ENCODE peak calls at places on chromosomes 5 and 9, in ten cellular contexts. One of them, this sample, is unnamed.

GRCh38 chr5:143143973-143144372 is 259.5 kb downstream of the NR3C1 start:
- DNase-seq in transverse colon: no peak
- DNase-seq in HepG2: no peak
- DNase-seq in H1: no peak
- DNase-seq in upper lobe of left lung: no peak
- DNase-seq in A549: no peak
- DNase-seq in stomach: no peak
- DNase-seq in ovary: no peak
- DNase-seq in suprapubic skin: no peak
- DNase-seq in sigmoid colon: no peak
- DNase-seq in this sample: no peak

GRCh38 chr5:134538296-134538695 is 12.8 kb downstream of the JADE2 start:
- DNase-seq in suprapubic skin: no peak
- DNase-seq in sigmoid colon: no peak
- DNase-seq in H1: no peak
- DNase-seq in A549: no peak
- DNase-seq in ovary: no peak
- DNase-seq in HepG2: no peak
- DNase-seq in stomach: no peak
- DNase-seq in upper lobe of left lung: no peak
- DNase-seq in transverse colon: no peak
- DNase-seq in this sample: no peak

GRCh38 chr5:175698401-175699115 is 40.7 kb downstream of the HRH2 start:
- DNase-seq in ovary: no peak
- DNase-seq in A549: no peak
- DNase-seq in stomach: no peak
- DNase-seq in sigmoid colon: peak; percentile 57
- DNase-seq in upper lobe of left lung: no peak
- DNase-seq in suprapubic skin: peak; percentile 9
- DNase-seq in HepG2: no peak
- DNase-seq in H1: no peak
- DNase-seq in transverse colon: no peak
- DNase-seq in this sample: no peak

GRCh38 chr5:78809444-78809843 is 160.9 kb upstream of the LHFPL2 start:
- DNase-seq in stomach: no peak
- DNase-seq in A549: no peak
- DNase-seq in ovary: peak; percentile 36
- DNase-seq in HepG2: no peak
- DNase-seq in H1: no peak
- DNase-seq in upper lobe of left lung: peak; percentile 55
- DNase-seq in transverse colon: no peak
- DNase-seq in sigmoid colon: peak; percentile 76
- DNase-seq in suprapubic skin: no peak
- DNase-seq in this sample: no peak

GRCh38 chr5:155628346-155628745 is 614.8 kb downstream of the KIF4B start:
- DNase-seq in stomach: no peak
- DNase-seq in suprapubic skin: no peak
- DNase-seq in H1: no peak
- DNase-seq in transverse colon: peak; percentile 25
- DNase-seq in A549: no peak
- DNase-seq in upper lobe of left lung: no peak
- DNase-seq in ovary: no peak
- DNase-seq in sigmoid colon: no peak
- DNase-seq in HepG2: peak; percentile 1
- DNase-seq in this sample: no peak

GRCh38 chr5:180717989-180718388 is 21.9 kb downstream of the OR2Y1 start:
- DNase-seq in transverse colon: no peak
- DNase-seq in sigmoid colon: no peak
- DNase-seq in H1: no peak
- DNase-seq in upper lobe of left lung: no peak
- DNase-seq in HepG2: no peak
- DNase-seq in ovary: no peak
- DNase-seq in stomach: no peak
- DNase-seq in A549: no peak
- DNase-seq in suprapubic skin: no peak
- DNase-seq in this sample: no peak

GRCh38 chr5:54243483-54244080 is 66.8 kb downstream of the ARL15 start:
- DNase-seq in sigmoid colon: no peak
- DNase-seq in H1: no peak
- DNase-seq in transverse colon: peak; percentile 28
- DNase-seq in A549: peak; percentile 52
- DNase-seq in stomach: no peak
- DNase-seq in upper lobe of left lung: no peak
- DNase-seq in suprapubic skin: no peak
- DNase-seq in HepG2: peak; percentile 31
- DNase-seq in ovary: no peak
- DNase-seq in this sample: peak; percentile 59

GRCh38 chr5:52655163-52655562 is 132.6 kb upstream of the ITGA1 start:
- DNase-seq in sigmoid colon: no peak
- DNase-seq in transverse colon: no peak
- DNase-seq in upper lobe of left lung: no peak
- DNase-seq in H1: no peak
- DNase-seq in suprapubic skin: no peak
- DNase-seq in ovary: no peak
- DNase-seq in HepG2: no peak
- DNase-seq in A549: no peak
- DNase-seq in stomach: no peak
- DNase-seq in this sample: no peak

GRCh38 chr5:154523704-154524103 is 45.7 kb upstream of the HAND1 start:
- DNase-seq in ovary: no peak
- DNase-seq in HepG2: no peak
- DNase-seq in sigmoid colon: no peak
- DNase-seq in upper lobe of left lung: no peak
- DNase-seq in suprapubic skin: no peak
- DNase-seq in H1: no peak
- DNase-seq in transverse colon: no peak
- DNase-seq in A549: no peak
- DNase-seq in stomach: no peak
- DNase-seq in this sample: no peak

GRCh38 chr5:69374911-69375446 is 5.4 kb downstream of the RAD17 start:
- DNase-seq in H1: no peak
- DNase-seq in suprapubic skin: no peak
- DNase-seq in ovary: no peak
- DNase-seq in upper lobe of left lung: no peak
- DNase-seq in A549: no peak
- DNase-seq in HepG2: no peak
- DNase-seq in stomach: no peak
- DNase-seq in transverse colon: no peak
- DNase-seq in sigmoid colon: no peak
- DNase-seq in this sample: no peak

GRCh38 chr9:125659954-125660353 is 47.1 kb downstream of the MAPKAP1 start:
- DNase-seq in H1: no peak
- DNase-seq in ovary: no peak
- DNase-seq in transverse colon: no peak
- DNase-seq in suprapubic skin: no peak
- DNase-seq in HepG2: no peak
- DNase-seq in A549: no peak
- DNase-seq in sigmoid colon: no peak
- DNase-seq in upper lobe of left lung: no peak
- DNase-seq in stomach: no peak
- DNase-seq in this sample: no peak

DNA sequence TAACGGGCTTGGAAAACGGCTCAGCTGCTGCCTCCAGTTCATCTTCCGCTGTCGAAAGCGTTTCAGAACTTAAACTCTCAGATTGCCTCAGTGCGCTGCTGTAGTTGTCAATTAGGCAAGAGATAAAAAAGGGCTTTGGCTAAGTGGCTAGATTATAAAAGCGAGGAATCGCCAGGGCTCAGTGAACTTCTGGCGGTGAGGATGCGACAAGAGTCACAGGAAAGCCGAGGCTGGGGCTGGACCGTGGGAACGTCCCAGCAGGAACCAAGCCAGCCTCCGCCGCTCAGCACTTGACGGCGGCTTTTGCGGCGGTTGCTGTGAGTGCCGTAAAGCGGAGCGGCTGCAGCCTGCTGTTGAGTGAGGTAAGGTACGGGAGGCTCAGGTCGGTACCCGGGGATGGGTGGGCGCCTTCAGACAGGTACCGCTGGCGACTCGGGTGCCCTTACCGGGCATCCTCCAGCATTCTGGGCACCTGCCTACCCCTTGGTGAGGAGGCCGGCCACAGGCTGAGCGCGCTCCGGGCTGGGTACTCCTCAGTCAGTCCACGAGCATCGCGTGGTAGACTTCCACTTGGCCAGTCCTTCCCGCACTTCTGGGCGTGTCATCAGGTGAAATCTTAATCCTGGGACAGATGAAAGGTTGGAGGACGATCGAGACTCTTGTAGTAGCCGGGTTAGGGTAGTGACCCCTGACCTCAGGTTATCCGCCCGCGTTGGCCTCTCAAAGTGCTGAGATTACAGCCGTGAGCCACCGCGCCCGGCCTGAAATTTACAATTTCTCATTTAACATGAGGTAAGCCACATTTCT is at the start of gene FKTN:
- DNase-seq in ovary: peak; percentile 79
- DNase-seq in transverse colon: peak; percentile 91
- DNase-seq in suprapubic skin: peak; percentile 87
- DNase-seq in sigmoid colon: peak; percentile 92
- DNase-seq in A549: peak; percentile 93
- DNase-seq in H1: peak; percentile 68
- DNase-seq in HepG2: peak; percentile 73
- DNase-seq in upper lobe of left lung: peak; percentile 93
- DNase-seq in stomach: peak; percentile 90
- DNase-seq in this sample: peak; percentile 73
- TF ChIP-seq POLR2A in ovary: no peak
- TF ChIP-seq POLR2A in transverse colon: peak; percentile 20
- TF ChIP-seq POLR2A in suprapubic skin: no peak
- TF ChIP-seq POLR2A in sigmoid colon: no peak
- TF ChIP-seq POLR2A in A549: peak; percentile 60
- TF ChIP-seq POLR2A in H1: no peak
- TF ChIP-seq POLR2A in HepG2: peak; percentile 84
- TF ChIP-seq POLR2A in upper lobe of left lung: no peak
- TF ChIP-seq POLR2A in stomach: no peak
- TF ChIP-seq POLR2A in this sample: no peak

DNA sequence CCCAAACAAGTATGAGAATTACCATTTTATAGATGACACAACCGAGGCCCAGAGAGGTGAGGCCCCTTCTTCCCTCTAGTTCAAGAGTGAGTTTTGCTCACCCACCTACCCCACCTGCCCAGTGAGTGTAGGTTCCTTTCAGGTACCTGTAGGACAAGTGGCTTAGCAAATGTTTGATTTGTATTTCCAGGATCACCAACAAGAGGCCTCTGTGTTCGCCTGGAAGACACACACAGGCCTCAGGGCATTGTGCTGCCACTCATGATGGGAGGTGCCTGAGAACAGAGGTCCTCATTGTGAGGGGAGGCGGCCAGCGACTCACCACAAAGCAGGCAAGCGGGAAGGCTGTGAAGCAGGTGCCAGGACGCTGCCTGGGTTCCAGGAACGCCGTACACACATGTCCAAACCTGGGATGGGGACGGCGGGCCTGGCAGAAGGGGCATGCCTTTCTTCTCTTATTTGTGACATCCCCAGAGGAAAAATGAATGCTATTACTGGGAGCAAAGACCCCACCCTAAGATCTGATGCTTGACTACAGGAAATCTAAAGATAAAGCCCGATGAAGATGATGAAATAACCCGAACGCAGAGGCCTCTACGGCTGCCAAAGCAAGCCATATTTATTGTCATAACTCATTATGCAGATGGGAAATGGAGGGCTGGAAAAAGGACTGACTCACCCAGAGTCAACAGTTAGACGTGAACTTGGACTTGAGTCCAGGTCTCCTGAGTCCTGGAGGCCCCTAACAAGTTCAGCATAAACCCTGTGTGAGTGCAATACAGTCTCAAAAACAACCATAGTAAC is 60.2 kb upstream of the SLC25A51 start:
- DNase-seq in upper lobe of left lung: peak; percentile 75
- DNase-seq in A549: peak; percentile 83
- DNase-seq in stomach: peak; percentile 70
- DNase-seq in ovary: no peak
- DNase-seq in H1: no peak
- DNase-seq in sigmoid colon: no peak
- DNase-seq in HepG2: peak; percentile 94
- DNase-seq in suprapubic skin: peak; percentile 77
- DNase-seq in transverse colon: peak; percentile 52
- DNase-seq in this sample: peak; percentile 20
- H3K4me1 ChIP-seq in upper lobe of left lung: peaks cover 21% of the 10 kb centered on the region
- H3K4me1 ChIP-seq in A549: peaks cover 60% of the 10 kb centered on the region
- H3K4me1 ChIP-seq in stomach: peaks cover 60% of the 10 kb centered on the region
- H3K4me1 ChIP-seq in ovary: peaks cover under 1% of the 10 kb centered on the region
- H3K4me1 ChIP-seq in H1: no peaks in the 10 kb centered on the region
- H3K4me1 ChIP-seq in sigmoid colon: peaks cover 44% of the 10 kb centered on the region
- H3K4me1 ChIP-seq in HepG2: peaks cover 78% of the 10 kb centered on the region
- H3K4me1 ChIP-seq in suprapubic skin: peaks cover 58% of the 10 kb centered on the region
- H3K4me1 ChIP-seq in transverse colon: peaks cover 8% of the 10 kb centered on the region
- H3K4me1 ChIP-seq in this sample: peaks cover 12% of the 10 kb centered on the region

GRCh38 chr5:961002-961710 is 47.4 kb upstream of the NKD2 start:
- DNase-seq in upper lobe of left lung: peak; percentile 81
- DNase-seq in HepG2: no peak
- DNase-seq in suprapubic skin: peak; percentile 47
- DNase-seq in ovary: no peak
- DNase-seq in stomach: no peak
- DNase-seq in H1: no peak
- DNase-seq in A549: no peak
- DNase-seq in transverse colon: no peak
- DNase-seq in sigmoid colon: no peak
- DNase-seq in this sample: no peak

GRCh38 chr5:961711-962240 is 46.8 kb upstream of the NKD2 start:
- DNase-seq in A549: no peak
- DNase-seq in upper lobe of left lung: peak; percentile 51
- DNase-seq in stomach: no peak
- DNase-seq in ovary: no peak
- DNase-seq in suprapubic skin: no peak
- DNase-seq in transverse colon: no peak
- DNase-seq in HepG2: no peak
- DNase-seq in sigmoid colon: no peak
- DNase-seq in H1: no peak
- DNase-seq in this sample: no peak

GRCh38 chr5:962801-963200 is 45.8 kb upstream of the NKD2 start:
- DNase-seq in HepG2: no peak
- DNase-seq in A549: no peak
- DNase-seq in sigmoid colon: no peak
- DNase-seq in suprapubic skin: no peak
- DNase-seq in H1: no peak
- DNase-seq in upper lobe of left lung: peak; percentile 77
- DNase-seq in stomach: no peak
- DNase-seq in transverse colon: no peak
- DNase-seq in ovary: no peak
- DNase-seq in this sample: no peak

GRCh38 chr5:963310-963672 is 45.3 kb upstream of the NKD2 start:
- DNase-seq in stomach: no peak
- DNase-seq in H1: no peak
- DNase-seq in A549: no peak
- DNase-seq in HepG2: no peak
- DNase-seq in sigmoid colon: no peak
- DNase-seq in upper lobe of left lung: peak; percentile 59
- DNase-seq in transverse colon: no peak
- DNase-seq in ovary: no peak
- DNase-seq in suprapubic skin: no peak
- DNase-seq in this sample: no peak

GRCh38 chr5:962386-962785 is 46.2 kb upstream of the NKD2 start:
- DNase-seq in sigmoid colon: no peak
- DNase-seq in suprapubic skin: no peak
- DNase-seq in transverse colon: no peak
- DNase-seq in upper lobe of left lung: no peak
- DNase-seq in stomach: no peak
- DNase-seq in ovary: no peak
- DNase-seq in H1: no peak
- DNase-seq in A549: no peak
- DNase-seq in HepG2: no peak
- DNase-seq in this sample: no peak
- TF ChIP-seq EP300 in sigmoid colon: no peak
- TF ChIP-seq EP300 in suprapubic skin: no peak
- TF ChIP-seq EP300 in transverse colon: no peak
- TF ChIP-seq EP300 in upper lobe of left lung: no peak
- TF ChIP-seq EP300 in stomach: no peak
- TF ChIP-seq EP300 in ovary: no peak
- TF ChIP-seq EP300 in H1: no peak
- TF ChIP-seq EP300 in A549: no peak
- TF ChIP-seq EP300 in HepG2: no peak
- TF ChIP-seq EP300 in this sample: no peak

GRCh38 chr5:5421961-5422818 is at the start of gene ICE1:
- DNase-seq in ovary: peak; percentile 97
- DNase-seq in HepG2: peak; percentile 97
- DNase-seq in stomach: peak; percentile 98
- DNase-seq in sigmoid colon: peak; percentile 99
- DNase-seq in transverse colon: peak; percentile 97
- DNase-seq in H1: peak; percentile 99
- DNase-seq in suprapubic skin: peak; percentile 98
- DNase-seq in upper lobe of left lung: peak; percentile 97
- DNase-seq in A549: peak; percentile 99
- DNase-seq in this sample: peak; percentile 95
- TF ChIP-seq POLR2A in ovary: peak; percentile 76
- TF ChIP-seq POLR2A in HepG2: peak; percentile 77
- TF ChIP-seq POLR2A in stomach: peak; percentile 53
- TF ChIP-seq POLR2A in sigmoid colon: peak; percentile 50
- TF ChIP-seq POLR2A in transverse colon: peak; percentile 62
- TF ChIP-seq POLR2A in H1: peak; percentile 53
- TF ChIP-seq POLR2A in suprapubic skin: no peak
- TF ChIP-seq POLR2A in upper lobe of left lung: peak; percentile 77
- TF ChIP-seq POLR2A in A549: peak; percentile 95
- TF ChIP-seq POLR2A in this sample: peak; percentile 75